ENCODE peak calls at places on chromosomes 1 and 21, in nine cellular contexts. S is osteoblast, H is right atrium auricular region, W is H9, Q is body of pancreas, G is neural progenitor cell, T is GM23248, L is stomach, Z is hepatocyte. U is an unnamed sample.

GRCh38 chr1:197356723-197357533 is 88.9 kb downstream of the CRB1 start:
- DNase-seq in Z (peak; percentile 66), L (no peak), G (peak; percentile 66), H (no peak), W (peak; percentile 41), S (peak; percentile 70), Q (peak; percentile 44), T (peak; percentile 65), U (no peak)

GRCh38 chr1:188062456-188062855 is 1233.7 kb downstream of the PLA2G4A start:
- DNase-seq in S (no peak), Z (no peak), L (no peak), Q (no peak), T (no peak), H (no peak), G (no peak), W (no peak), U (no peak)

GRCh38 chr1:41739061-41739955 is 179.4 kb downstream of the HIVEP3 start:
- DNase-seq in T (no peak), L (peak; percentile 63), S (peak; percentile 93), W (no peak), Z (peak; percentile 27), Q (peak; percentile 42), G (no peak), H (peak; percentile 87), U (peak; percentile 75)

GRCh38 chr21:33478858-33479678 is 706 bp downstream of the TMEM50B start:
- DNase-seq in S (peak; percentile 87), H (no peak), Z (peak; percentile 65), T (peak; percentile 75), G (peak; percentile 73), W (peak; percentile 63), L (peak; percentile 36), Q (peak; percentile 42), U (peak; percentile 31)

GRCh38 chr1:97270508-97271307 is 549.1 kb downstream of the PTBP2 start:
- DNase-seq in H (no peak), Z (peak; percentile 23), W (no peak), G (no peak), T (no peak), Q (no peak), S (no peak), L (no peak), U (no peak)

GRCh38 chr1:192225266-192225665 is 67.0 kb downstream of the RGS18 start:
- DNase-seq in W (no peak), Z (no peak), L (no peak), Q (no peak), G (no peak), H (no peak), T (no peak), S (no peak), U (no peak)

GRCh38 chr1:86696522-86696921 is 7.9 kb upstream of the SH3GLB1 start:
- DNase-seq in Z (no peak), L (no peak), Q (no peak), S (no peak), H (no peak), W (no peak), T (no peak), G (no peak), U (no peak)

GRCh38 chr1:925532-926421 is 2.1 kb downstream of the SAMD11 start:
- DNase-seq in H (no peak), W (no peak), Q (no peak), G (peak; percentile 54), L (no peak), S (peak; percentile 96), T (peak; percentile 84), Z (peak; percentile 73), U (no peak)

GRCh38 chr1:240768979-240769378 is 157.0 kb upstream of the GREM2 start:
- DNase-seq in W (no peak), Q (no peak), G (no peak), L (no peak), Z (no peak), T (no peak), H (no peak), S (no peak), U (no peak)

GRCh38 chr1:92324784-92325183 is 25.9 kb downstream of the RPAP2 start:
- DNase-seq in Q (no peak), Z (no peak), S (no peak), L (no peak), H (no peak), G (no peak), T (no peak), W (no peak), U (no peak)

GRCh38 chr1:99503276-99503747 is 142.6 kb upstream of the PALMD start:
- DNase-seq in L (no peak), W (no peak), Q (no peak), G (no peak), S (no peak), H (peak; percentile 63), T (peak; percentile 77), Z (peak; percentile 8), U (peak; percentile 14)

GRCh38 chr1:180397190-180397589 is 105.2 kb downstream of the ACBD6 start:
- DNase-seq in W (no peak), Z (no peak), Q (no peak), T (no peak), S (no peak), H (no peak), L (no peak), G (no peak), U (no peak)

GRCh38 chr1:50354813-50355212 is 68.4 kb downstream of the DMRTA2 start:
- DNase-seq in W (no peak), Q (no peak), S (no peak), L (no peak), T (no peak), G (no peak), Z (no peak), H (no peak), U (no peak)

GRCh38 chr1:226611301-226611700 is 62.7 kb downstream of the STUM start:
- DNase-seq in W (peak; percentile 66), T (no peak), G (no peak), Q (no peak), H (no peak), S (no peak), Z (no peak), L (no peak), U (no peak)

GRCh38 chr1:202159534-202160371 is 649 bp downstream of the PTPN7 start:
- DNase-seq in T (no peak), H (no peak), Z (no peak), S (no peak), W (peak; percentile 32), L (no peak), Q (no peak), G (no peak), U (no peak)

GRCh38 chr1:150162862-150163706 is 13.4 kb downstream of the PLEKHO1 start:
- DNase-seq in W (peak; percentile 96), T (peak; percentile 98), G (peak; percentile 89), Z (peak; percentile 96), L (peak; percentile 81), Q (peak; percentile 75), S (peak; percentile 98), H (peak; percentile 94), U (peak; percentile 71)

GRCh38 chr1:223137402-223138100 is 5.5 kb downstream of the TLR5 start:
- DNase-seq in Z (peak; percentile 59), L (no peak), W (no peak), Q (peak; percentile 57), G (no peak), T (peak; percentile 79), H (peak; percentile 73), S (peak; percentile 79), U (no peak)

GRCh38 chr1:246567258-246568235 is 1.3 kb downstream of the CNST start:
- DNase-seq in L (no peak), S (peak; percentile 85), T (peak; percentile 91), Q (no peak), H (no peak), G (peak; percentile 44), Z (peak; percentile 35), W (no peak), U (no peak)
- H3K4me1 ChIP-seq in L (peaks cover 36% of the 10 kb centered on the region), S (peaks cover 32% of the 10 kb centered on the region), T (peaks cover 48% of the 10 kb centered on the region), Q (peaks cover 37% of the 10 kb centered on the region), H (peaks cover 72% of the 10 kb centered on the region), G (peaks cover 6% of the 10 kb centered on the region), Z (peaks cover 14% of the 10 kb centered on the region), W (no peaks in the 10 kb centered on the region), U (peaks cover 69% of the 10 kb centered on the region)

GRCh38 chr1:90558754-90559378 is 158.2 kb downstream of the BARHL2 start:
- DNase-seq in G (no peak), T (no peak), L (no peak), W (no peak), S (no peak), H (no peak), Z (no peak), Q (no peak), U (no peak)
- H3K4me1 ChIP-seq in G (peaks cover 9% of the 10 kb centered on the region), T (no peaks in the 10 kb centered on the region), L (no peaks in the 10 kb centered on the region), W (peaks cover 4% of the 10 kb centered on the region), S (no peaks in the 10 kb centered on the region), H (no peaks in the 10 kb centered on the region), Z (no peaks in the 10 kb centered on the region), Q (no peaks in the 10 kb centered on the region), U (no peaks in the 10 kb centered on the region)

GRCh38 chr1:157114183-157115121 is 14.8 kb upstream of the ETV3L start:
- DNase-seq in G (no peak), L (no peak), Z (no peak), Q (no peak), T (no peak), W (peak; percentile 26), H (no peak), S (no peak), U (no peak)

GRCh38 chr1:157113631-157114030 is 14.0 kb upstream of the ETV3L start:
- DNase-seq in G (no peak), L (no peak), T (no peak), Z (no peak), S (no peak), Q (no peak), H (no peak), W (peak; percentile 48), U (no peak)

GRCh38 chr1:157111396-157112165 is 12.0 kb upstream of the ETV3L start:
- DNase-seq in S (peak; percentile 79), L (no peak), G (peak; percentile 48), Z (no peak), H (no peak), T (no peak), Q (no peak), W (peak; percentile 70), U (no peak)

GRCh38 chr1:157112186-157112867 is 12.7 kb upstream of the ETV3L start:
- DNase-seq in T (no peak), Q (no peak), S (no peak), Z (no peak), W (no peak), H (no peak), G (no peak), L (no peak), U (no peak)

GRCh38 chr1:157113116-157113515 is 13.5 kb upstream of the ETV3L start:
- DNase-seq in L (no peak), Q (no peak), G (no peak), S (peak; percentile 65), W (peak; percentile 38), Z (no peak), T (no peak), H (no peak), U (no peak)
- H3K4me1 ChIP-seq in L (no peaks in the 10 kb centered on the region), Q (no peaks in the 10 kb centered on the region), G (peaks cover 47% of the 10 kb centered on the region), S (no peaks in the 10 kb centered on the region), W (peaks cover 22% of the 10 kb centered on the region), Z (no peaks in the 10 kb centered on the region), T (peaks cover 6% of the 10 kb centered on the region), H (no peaks in the 10 kb centered on the region), U (peaks cover 14% of the 10 kb centered on the region)

DNA sequence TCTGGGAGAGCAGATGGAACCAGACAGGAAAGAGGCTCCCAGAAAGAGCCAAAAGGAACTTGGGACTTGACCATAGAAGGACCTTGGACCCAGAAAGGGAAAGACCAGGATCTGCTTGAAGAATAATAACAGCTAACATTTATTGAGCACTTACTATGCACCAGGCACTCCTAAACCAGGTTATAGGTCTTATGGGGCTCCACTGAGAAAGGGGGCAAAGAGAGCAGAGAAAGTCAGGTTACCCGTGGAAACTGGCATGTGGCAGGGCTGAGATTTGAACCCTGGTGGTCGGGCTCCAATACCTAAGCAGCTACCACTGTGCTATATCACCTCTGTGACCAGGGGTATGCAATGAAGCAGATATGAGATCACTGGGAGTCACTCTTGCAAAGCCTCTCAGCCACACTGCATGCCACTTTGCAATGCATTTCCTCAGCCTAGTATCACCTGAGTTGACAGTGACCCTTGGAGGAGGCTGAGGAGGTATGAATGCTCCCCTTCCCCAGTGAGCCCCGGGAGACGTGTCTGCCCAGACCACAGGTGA is 37.8 kb downstream of the HSPG2 start:
- DNase-seq in W (no peak), H (no peak), L (no peak), T (no peak), Q (no peak), G (no peak), S (peak; percentile 63), Z (no peak), U (no peak)
- H3K4me1 ChIP-seq in W (no peaks in the 10 kb centered on the region), H (peaks cover 100% of the 10 kb centered on the region), L (peaks cover 96% of the 10 kb centered on the region), T (peaks cover 66% of the 10 kb centered on the region), Q (peaks cover 34% of the 10 kb centered on the region), G (peaks cover 23% of the 10 kb centered on the region), S (peaks cover 66% of the 10 kb centered on the region), Z (peaks cover 20% of the 10 kb centered on the region), U (peaks cover 100% of the 10 kb centered on the region)

U was measured in heart right ventricle.